ENCODE peak calls at places on chromosomes 3 and 15, in nine cellular contexts. One of them, this sample, is unnamed.

GRCh38 chr3:165783383-165783782 is 53.8 kb downstream of the BCHE start:
- DNase-seq in fibroblast of mammary gland: no peak
- DNase-seq in GM19239: no peak
- DNase-seq in GM10248: no peak
- DNase-seq in AG08396: no peak
- DNase-seq in GM06990: no peak
- DNase-seq in NCI-H460: no peak
- DNase-seq in cardiac muscle cell: no peak
- DNase-seq in hepatocyte: no peak
- DNase-seq in this sample: no peak

GRCh38 chr3:44110643-44111042 is 131.0 kb upstream of the TOPAZ1 start:
- DNase-seq in fibroblast of mammary gland: no peak
- DNase-seq in GM19239: no peak
- DNase-seq in GM10248: no peak
- DNase-seq in AG08396: no peak
- DNase-seq in GM06990: no peak
- DNase-seq in NCI-H460: no peak
- DNase-seq in cardiac muscle cell: no peak
- DNase-seq in hepatocyte: no peak
- DNase-seq in this sample: no peak

GRCh38 chr3:10834951-10835350 is 18.9 kb downstream of the SLC6A11 start:
- DNase-seq in fibroblast of mammary gland: no peak
- DNase-seq in GM19239: no peak
- DNase-seq in GM10248: no peak
- DNase-seq in AG08396: no peak
- DNase-seq in GM06990: no peak
- DNase-seq in NCI-H460: no peak
- DNase-seq in cardiac muscle cell: no peak
- DNase-seq in hepatocyte: no peak
- DNase-seq in this sample: no peak

GRCh38 chr15:34239151-34239761 is 14.4 kb downstream of the EMC4 start:
- DNase-seq in fibroblast of mammary gland: peak
- DNase-seq in GM19239: no peak
- DNase-seq in GM10248: peak
- DNase-seq in AG08396: peak
- DNase-seq in GM06990: no peak
- DNase-seq in NCI-H460: peak
- DNase-seq in cardiac muscle cell: peak
- DNase-seq in hepatocyte: no peak
- DNase-seq in this sample: peak

GRCh38 chr3:53074366-53074696 is 28.5 kb upstream of the SFMBT1 start:
- DNase-seq in fibroblast of mammary gland: no peak
- DNase-seq in GM19239: no peak
- DNase-seq in GM10248: no peak
- DNase-seq in AG08396: no peak
- DNase-seq in GM06990: no peak
- DNase-seq in NCI-H460: no peak
- DNase-seq in cardiac muscle cell: no peak
- DNase-seq in hepatocyte: no peak
- DNase-seq in this sample: no peak

GRCh38 chr3:15223684-15224575 is 17.9 kb downstream of the CAPN7 start:
- DNase-seq in fibroblast of mammary gland: no peak
- DNase-seq in GM19239: no peak
- DNase-seq in GM10248: no peak
- DNase-seq in AG08396: peak
- DNase-seq in GM06990: no peak
- DNase-seq in NCI-H460: no peak
- DNase-seq in cardiac muscle cell: no peak
- DNase-seq in hepatocyte: peak
- DNase-seq in this sample: peak

GRCh38 chr3:84961492-84962255 is 2.9 kb downstream of the CADM2 start:
- DNase-seq in fibroblast of mammary gland: no peak
- DNase-seq in GM19239: no peak
- DNase-seq in GM10248: no peak
- DNase-seq in AG08396: no peak
- DNase-seq in GM06990: no peak
- DNase-seq in NCI-H460: no peak
- DNase-seq in cardiac muscle cell: no peak
- DNase-seq in hepatocyte: no peak
- DNase-seq in this sample: no peak

GRCh38 chr3:159640220-159640619 is 348.4 kb upstream of the IL12A start:
- DNase-seq in fibroblast of mammary gland: peak
- DNase-seq in GM19239: no peak
- DNase-seq in GM10248: no peak
- DNase-seq in AG08396: no peak
- DNase-seq in GM06990: no peak
- DNase-seq in NCI-H460: no peak
- DNase-seq in cardiac muscle cell: no peak
- DNase-seq in hepatocyte: no peak
- DNase-seq in this sample: no peak

GRCh38 chr3:146334151-146334550 is 83.2 kb upstream of the PLSCR4 start:
- DNase-seq in fibroblast of mammary gland: peak
- DNase-seq in GM19239: no peak
- DNase-seq in GM10248: no peak
- DNase-seq in AG08396: no peak
- DNase-seq in GM06990: no peak
- DNase-seq in NCI-H460: no peak
- DNase-seq in cardiac muscle cell: peak
- DNase-seq in hepatocyte: peak
- DNase-seq in this sample: peak

GRCh38 chr15:51561271-51561670 is 61.3 kb downstream of the DMXL2 start:
- DNase-seq in fibroblast of mammary gland: no peak
- DNase-seq in GM19239: no peak
- DNase-seq in GM10248: no peak
- DNase-seq in AG08396: no peak
- DNase-seq in GM06990: no peak
- DNase-seq in NCI-H460: no peak
- DNase-seq in cardiac muscle cell: no peak
- DNase-seq in hepatocyte: no peak
- DNase-seq in this sample: no peak

This sample was measured in A549.